ENCODE peak calls at places on chromosomes 7 and 10, in ten cellular contexts. P is Panc1, N is mesothelial cell of epicardium, O is colonic mucosa, W is heart left ventricle, B is PC-9, L is type B pancreatic cell, K is adrenal gland, F is fibroblast of lung, G is GM20000. C is an unnamed sample.

GRCh38 chr7:75624134-75624832 is 114.5 kb downstream of the HIP1 start:
- DNase-seq in G (no peak), K (peak; percentile 84), B (no peak), P (no peak), O (no peak), W (peak; percentile 38), F (peak; percentile 34), L (no peak), N (no peak), C (no peak)

GRCh38 chr10:22580711-22581110 is 133.7 kb downstream of the PIP4K2A start:
- DNase-seq in O (no peak), G (no peak), B (no peak), W (no peak), N (no peak), F (no peak), K (no peak), L (no peak), P (no peak), C (no peak)

GRCh38 chr10:75977146-75977545 is 545.7 kb downstream of the LRMDA start:
- DNase-seq in F (no peak), L (no peak), G (no peak), B (no peak), O (no peak), K (no peak), N (no peak), P (no peak), W (no peak), C (no peak)

GRCh38 chr10:5910323-5911100 is 20.5 kb downstream of the FBH1 start:
- DNase-seq in K (no peak), G (no peak), L (no peak), F (no peak), P (no peak), O (no peak), N (no peak), W (no peak), B (no peak), C (no peak)

GRCh38 chr10:132185601-132186487 is 904 bp upstream of the DPYSL4 start:
- DNase-seq in O (peak; percentile 41), W (no peak), P (no peak), L (no peak), N (peak; percentile 64), F (peak; percentile 20), B (no peak), K (peak; percentile 66), G (no peak), C (peak; percentile 60)

GRCh38 chr10:30027057-30028005 is 32.1 kb downstream of the JCAD start:
- DNase-seq in O (peak; percentile 45), L (no peak), G (peak; percentile 52), P (no peak), B (no peak), N (peak; percentile 54), F (no peak), W (peak; percentile 58), K (peak; percentile 78), C (peak; percentile 61)

GRCh38 chr7:82313269-82313668 is 130.3 kb downstream of the CACNA2D1 start:
- DNase-seq in L (no peak), W (no peak), P (no peak), O (no peak), B (no peak), K (no peak), N (no peak), F (no peak), G (no peak), C (no peak)

GRCh38 chr7:91634485-91635177 is 245.9 kb downstream of the MTERF1 start:
- DNase-seq in F (no peak), O (no peak), P (no peak), W (no peak), L (no peak), G (no peak), K (no peak), B (no peak), N (no peak), C (no peak)

GRCh38 chr7:9498303-9498702 is 1064.9 kb downstream of the NXPH1 start:
- DNase-seq in P (no peak), K (no peak), G (no peak), O (no peak), L (no peak), B (no peak), N (no peak), W (no peak), F (no peak), C (no peak)

GRCh38 chr10:48556065-48556464 is 48.8 kb downstream of the ARHGAP22 start:
- DNase-seq in F (no peak), O (no peak), L (no peak), N (no peak), G (no peak), B (no peak), K (no peak), W (no peak), P (no peak), C (no peak)

GRCh38 chr10:101155896-101156295 is 24.8 kb downstream of the TLX1 start:
- DNase-seq in F (peak; percentile 17), G (no peak), N (no peak), W (no peak), L (no peak), O (no peak), P (no peak), K (no peak), B (no peak), C (no peak)

GRCh38 chr10:101146392-101147251 is 15.5 kb downstream of the TLX1 start:
- DNase-seq in K (no peak), L (no peak), P (no peak), W (no peak), F (no peak), B (no peak), O (no peak), N (no peak), G (peak; percentile 7), C (no peak)

GRCh38 chr10:101152316-101152715 is 21.2 kb downstream of the TLX1 start:
- DNase-seq in K (no peak), N (no peak), G (no peak), L (no peak), W (no peak), O (no peak), P (no peak), F (no peak), B (no peak), C (no peak)
- TF ChIP-seq CTCF in K (no peak), N (no peak), G (no peak), L (no peak), W (no peak), O (no peak), P (no peak), F (no peak), B (no peak), C (no peak)

DNA sequence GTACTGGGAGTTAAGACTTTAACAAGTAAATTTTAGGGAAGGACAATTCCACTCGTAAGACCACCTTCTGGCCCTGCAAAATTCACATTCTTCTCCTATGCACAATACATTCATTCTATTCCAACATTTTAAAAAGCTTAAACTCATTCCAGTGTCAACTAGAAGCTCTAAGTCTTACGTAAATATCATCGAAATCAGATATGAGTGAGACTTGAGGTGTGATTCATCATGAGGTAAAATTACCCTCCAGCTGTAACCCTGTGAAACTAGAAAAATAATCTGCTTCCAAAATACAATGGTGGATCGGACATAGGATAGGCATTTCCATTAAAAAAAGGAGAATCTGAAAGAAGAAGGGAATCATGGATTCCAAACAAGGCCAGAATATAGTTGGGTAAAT is 370.3 kb downstream of the CDC14C start:
- DNase-seq in N (no peak), G (no peak), P (no peak), L (no peak), O (no peak), F (peak; percentile 69), W (no peak), B (no peak), K (no peak), C (no peak)
- TF ChIP-seq CTCF in N (no peak), G (no peak), P (no peak), L (no peak), O (no peak), F (no peak), W (no peak), B (no peak), K (no peak), C (no peak)

GRCh38 chr10:47269294-47269693 is 30.7 kb upstream of the GDF10 start:
- DNase-seq in B (no peak), O (no peak), P (no peak), L (no peak), W (no peak), K (no peak), F (no peak), G (no peak), N (no peak), C (no peak)
- TF ChIP-seq CTCF in B (no peak), O (no peak), P (peak; percentile 21), L (peak; percentile 44), W (peak; percentile 9), K (no peak), F (no peak), G (no peak), N (no peak), C (no peak)

DNA sequence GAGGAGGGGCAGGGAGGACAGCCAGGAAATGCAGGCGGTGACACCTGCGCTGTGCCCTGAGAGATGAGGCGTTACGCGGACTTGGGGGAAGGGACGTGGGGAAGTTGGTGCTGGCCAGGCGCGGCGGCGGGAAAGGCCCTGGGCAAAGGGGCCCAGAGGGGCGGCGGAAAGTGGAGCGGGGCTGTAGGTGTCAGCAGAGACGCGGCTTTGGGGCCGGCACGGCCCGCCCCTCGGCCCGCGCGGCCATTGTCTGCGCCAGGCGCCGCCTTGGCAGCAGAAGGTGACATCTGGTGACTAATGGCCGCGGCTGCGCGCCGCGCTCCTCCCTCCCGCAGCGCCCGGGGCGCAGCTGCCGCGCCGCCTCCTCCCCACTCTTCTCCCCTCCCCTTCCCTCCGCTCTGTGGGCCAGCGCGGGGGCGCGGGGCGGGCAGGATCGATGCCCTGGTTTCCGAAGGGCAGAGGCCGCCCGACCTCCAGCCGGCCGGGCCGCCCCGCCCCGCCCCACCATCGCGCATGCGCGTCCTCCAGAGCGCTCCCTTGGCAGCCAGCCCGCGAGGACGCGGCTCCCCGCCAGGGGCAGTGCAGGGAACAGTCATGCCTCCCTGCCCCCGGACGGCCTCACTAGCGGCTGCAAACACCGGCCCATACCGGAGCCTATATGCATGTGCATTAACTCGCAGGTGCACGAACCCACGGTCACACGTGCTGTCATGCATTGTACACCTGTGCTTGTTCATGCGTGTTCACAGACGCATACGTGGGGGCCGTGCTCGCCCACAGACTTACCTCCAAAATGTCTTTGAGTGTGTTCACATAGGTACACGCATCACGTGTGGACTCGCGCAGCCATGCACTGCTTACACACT is 269.6 kb downstream of the RPS24 start:
- DNase-seq in W (peak; percentile 95), P (peak; percentile 66), O (peak; percentile 95), L (peak; percentile 98), G (peak; percentile 98), B (peak; percentile 83), K (peak; percentile 96), N (peak; percentile 95), F (peak; percentile 84), C (peak; percentile 95)
- TF ChIP-seq CTCF in W (peak; percentile 72), P (peak; percentile 92), O (peak; percentile 79), L (peak; percentile 86), G (peak; percentile 89), B (peak; percentile 81), K (peak; percentile 71), N (peak; percentile 71), F (peak; percentile 44), C (peak; percentile 69)

GRCh38 chr7:128352138-128352537 is 8.4 kb upstream of the RBM28 start:
- DNase-seq in F (peak; percentile 45), L (no peak), P (no peak), O (no peak), N (no peak), B (no peak), G (peak; percentile 54), W (no peak), K (peak; percentile 77), C (no peak)
- TF ChIP-seq CTCF in F (peak; percentile 24), L (peak; percentile 56), P (no peak), O (peak; percentile 33), N (no peak), B (no peak), G (peak; percentile 3), W (peak; percentile 24), K (peak; percentile 42), C (no peak)